ENCODE peak calls at places on chromosomes 4 and X, in eight cellular contexts. S is cardiac muscle cell, K is AG09309, D is cardiac fibroblast, H is RWPE1, M is pancreas, C is tibial nerve, Z is A549. A is an unnamed sample.

GRCh38 chrX:84611843-84612636 is 109.8 kb upstream of the HDX start:
- DNase-seq in S (no peak), D (no peak), C (no peak), K (no peak), Z (no peak), H (no peak), M (no peak), A (peak)

GRCh38 chr4:31692407-31692940 is 972.3 kb downstream of the PCDH7 start:
- DNase-seq in D (peak), C (no peak), S (peak), K (no peak), M (no peak), Z (peak), H (no peak), A (peak)

GRCh38 chr4:141642068-141642467 is 5.7 kb downstream of the IL15 start:
- DNase-seq in Z (no peak), H (no peak), S (no peak), K (no peak), C (no peak), M (no peak), D (no peak), A (no peak)

GRCh38 chr4:5979981-5980380 is 38.2 kb downstream of the C4orf50 start:
- DNase-seq in S (no peak), Z (peak), C (no peak), D (no peak), K (no peak), M (no peak), H (peak), A (peak)

GRCh38 chr4:155960522-155960921 is 6.9 kb upstream of the CTSO start:
- DNase-seq in H (peak), S (peak), D (peak), M (no peak), K (no peak), Z (no peak), C (no peak), A (no peak)

GRCh38 chr4:3519468-3520264 is 12.6 kb downstream of the LRPAP1 start:
- DNase-seq in M (peak), D (no peak), H (no peak), Z (no peak), K (no peak), S (no peak), C (no peak), A (no peak)

GRCh38 chrX:7500386-7500785 is 342.6 kb upstream of the VCX start:
- DNase-seq in K (no peak), D (no peak), Z (no peak), M (no peak), H (no peak), S (no peak), C (no peak), A (no peak)

GRCh38 chr4:80500593-80500992 is 165.1 kb downstream of the CFAP299 start:
- DNase-seq in Z (no peak), K (peak), S (no peak), C (no peak), M (no peak), H (no peak), D (no peak), A (peak)

GRCh38 chr4:158299459-158300007 is 89.2 kb downstream of the TMEM144 start:
- DNase-seq in C (no peak), M (no peak), D (no peak), H (no peak), K (no peak), Z (peak), S (no peak), A (no peak)

GRCh38 chr4:150242820-150243458 is 164.7 kb downstream of the DCLK2 start:
- DNase-seq in M (no peak), Z (peak), D (peak), S (peak), K (no peak), H (peak), C (no peak), A (peak)

GRCh38 chr4:123701046-123701445 is 304.5 kb downstream of the SPRY1 start:
- DNase-seq in S (peak), M (no peak), D (peak), C (no peak), Z (no peak), H (no peak), K (no peak), A (no peak)

GRCh38 chrX:11908371-11908770 is 150.3 kb downstream of the MSL3 start:
- DNase-seq in S (peak), K (no peak), Z (peak), D (peak), H (peak), M (no peak), C (no peak), A (peak)

GRCh38 chrX:15724911-15725310 is 13.2 kb upstream of the CA5B start:
- DNase-seq in K (no peak), C (no peak), H (no peak), S (no peak), D (no peak), M (no peak), Z (no peak), A (no peak)

GRCh38 chrX:259692-260355 is 21.4 kb upstream of the PLCXD1 start:
- DNase-seq in C (no peak), Z (peak), K (no peak), H (no peak), D (no peak), M (no peak), S (no peak), A (no peak)

GRCh38 chr4:38728651-38729141 is 54.1 kb downstream of the TLR10 start:
- DNase-seq in C (no peak), Z (peak), S (no peak), K (no peak), H (no peak), D (no peak), M (no peak), A (peak)

GRCh38 chrX:70554081-70554480 is 109.4 kb downstream of the DLG3 start:
- DNase-seq in M (no peak), Z (peak), H (peak), D (peak), C (no peak), S (peak), K (no peak), A (peak)

GRCh38 chr4:134848681-134849080 is 647.1 kb upstream of the PABPC4L start:
- DNase-seq in S (no peak), H (no peak), K (no peak), Z (no peak), M (no peak), D (no peak), C (no peak), A (no peak)

GRCh38 chr4:182225257-182225852 is 17.8 kb upstream of the TENM3 start:
- DNase-seq in Z (no peak), H (no peak), C (no peak), D (no peak), M (no peak), S (no peak), K (no peak), A (no peak)
- TF ChIP-seq CTCF in Z (no peak), H (no peak), C (no peak), D (no peak), M (no peak), S (no peak), K (no peak), A (no peak)

DNA sequence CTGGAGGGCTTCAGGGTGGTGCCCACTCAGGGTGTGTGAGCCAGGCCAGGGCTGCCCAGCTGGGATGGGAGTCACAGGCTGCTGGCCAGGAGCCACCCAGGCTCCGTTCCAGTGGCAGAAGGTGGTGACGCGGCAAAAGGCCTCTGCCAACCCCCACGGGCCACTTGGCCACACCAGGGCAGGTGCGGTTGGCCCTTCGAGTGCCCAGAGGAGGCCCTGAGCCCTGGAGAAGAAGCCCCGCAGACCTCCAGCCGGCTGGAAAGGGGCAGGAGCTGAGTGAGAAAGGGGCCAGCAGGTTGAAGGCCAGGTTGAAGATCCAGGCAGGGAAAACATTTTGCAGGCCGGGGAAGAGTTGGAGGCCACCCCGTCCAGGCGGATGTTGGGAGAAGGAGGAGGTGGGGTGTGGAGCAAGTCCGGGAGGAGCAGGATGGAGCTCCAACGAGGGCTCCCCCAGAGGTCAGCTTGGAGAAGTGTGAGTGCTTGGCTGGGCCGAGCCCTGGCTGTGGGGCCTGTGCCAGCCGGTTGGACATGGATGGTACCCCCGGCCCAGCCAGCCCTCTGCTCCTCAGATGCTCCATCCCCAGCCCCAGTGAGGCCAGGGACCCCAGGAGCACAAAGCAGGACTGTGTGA is 2.8 kb upstream of the CPLX1 start:
- DNase-seq in M (peak), K (no peak), S (peak), H (no peak), D (peak), C (no peak), Z (peak), A (peak)
- TF ChIP-seq CTCF in M (no peak), K (peak), S (peak), H (no peak), D (peak), C (no peak), Z (no peak), A (no peak)

GRCh38 chr4:113103556-113103955 is 54.1 kb downstream of the ANK2 start:
- DNase-seq in H (no peak), D (no peak), Z (no peak), M (no peak), S (no peak), C (no peak), K (no peak), A (no peak)

GRCh38 chr4:113109106-113109740 is 59.8 kb downstream of the ANK2 start:
- DNase-seq in Z (no peak), S (no peak), K (no peak), C (no peak), H (no peak), M (no peak), D (no peak), A (no peak)

GRCh38 chr4:113101669-113102068 is 52.2 kb downstream of the ANK2 start:
- DNase-seq in C (no peak), Z (no peak), M (no peak), K (no peak), D (peak), S (peak), H (no peak), A (no peak)

GRCh38 chr4:113106076-113106475 is 56.6 kb downstream of the ANK2 start:
- DNase-seq in Z (peak), S (peak), C (no peak), H (peak), D (peak), M (no peak), K (peak), A (peak)
- TF ChIP-seq CTCF in Z (peak), S (peak), C (no peak), H (no peak), D (peak), M (peak), K (peak), A (peak)

GRCh38 chrX:76555816-76556215 is 128.3 kb downstream of the MAGEE1 start:
- DNase-seq in S (peak), M (no peak), K (no peak), C (no peak), Z (peak), D (peak), H (no peak), A (peak)
- TF ChIP-seq CTCF in S (no peak), M (no peak), K (no peak), C (no peak), Z (peak), D (peak), H (no peak), A (no peak)

DNA sequence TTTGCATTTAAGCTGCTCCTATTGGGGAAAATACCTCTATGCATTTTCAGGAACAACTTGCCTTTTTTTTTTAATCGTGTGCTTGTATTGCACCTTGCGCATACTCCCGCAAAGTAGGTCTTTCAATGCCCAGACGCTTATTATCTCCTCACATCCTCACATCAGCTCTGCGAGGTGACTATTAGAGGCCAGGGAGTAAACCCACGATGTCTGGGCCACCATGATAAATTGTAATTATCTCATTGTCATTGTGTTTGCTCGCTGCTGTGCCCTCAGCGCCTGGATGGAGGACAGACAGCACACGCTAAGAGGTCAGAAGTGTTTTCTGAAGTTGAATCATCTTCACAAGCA is 974 bp upstream of the RELL1 start:
- DNase-seq in M (no peak), S (no peak), Z (no peak), K (no peak), D (no peak), H (no peak), C (no peak), A (no peak)
- TF ChIP-seq CTCF in M (no peak), S (no peak), Z (no peak), K (no peak), D (no peak), H (no peak), C (no peak), A (no peak)

A was measured in MCF 10A.